ENCODE peak calls at places on chromosomes 7 and 10, in four cellular contexts. S is BJ, Q is cardiac muscle cell, I is GM06990. F is an unnamed sample.

GRCh38 chr7:138898255-138898654 is 82.9 kb downstream of the KIAA1549 start:
- DNase-seq in S (no peak), Q (no peak), I (no peak), F (no peak)

GRCh38 chr7:85471312-85471711 is 284.5 kb upstream of the SEMA3D start:
- DNase-seq in S (no peak), Q (no peak), I (no peak), F (no peak)

GRCh38 chr10:93186631-93187030 is 112.9 kb downstream of the CYP26A1 start:
- DNase-seq in S (peak), Q (no peak), I (no peak), F (no peak)

GRCh38 chr10:107803541-107803940 is 639.0 kb upstream of the SORCS1 start:
- DNase-seq in S (no peak), Q (no peak), I (no peak), F (no peak)

GRCh38 chr7:91064938-91065337 is 199.3 kb upstream of the FZD1 start:
- DNase-seq in S (no peak), Q (no peak), I (no peak), F (no peak)

GRCh38 chr10:120415709-120416330 is 41.2 kb upstream of the PLPP4 start:
- DNase-seq in S (peak), Q (no peak), I (no peak), F (peak)

GRCh38 chr10:119205926-119206602 is 1.3 kb upstream of the GRK5 start:
- DNase-seq in S (no peak), Q (no peak), I (no peak), F (no peak)

GRCh38 chr7:135670179-135670578 is 7.9 kb downstream of the STMP1 start:
- DNase-seq in S (no peak), Q (no peak), I (no peak), F (no peak)

GRCh38 chr7:117827861-117828260 is 45.4 kb downstream of the CTTNBP2 start:
- DNase-seq in S (peak), Q (no peak), I (no peak), F (no peak)

GRCh38 chr7:105906690-105907089 is 30.3 kb upstream of the ATXN7L1 start:
- DNase-seq in S (no peak), Q (no peak), I (no peak), F (no peak)

GRCh38 chr7:1464694-1465093 is 5.4 kb upstream of the MICALL2 start:
- DNase-seq in S (no peak), Q (no peak), I (no peak), F (no peak)

GRCh38 chr7:44073664-44074348 is 8.4 kb upstream of the PGAM2 start:
- DNase-seq in S (no peak), Q (no peak), I (peak), F (no peak)

GRCh38 chr10:30459283-30459682 is 25.3 kb downstream of the MAP3K8 start:
- DNase-seq in S (no peak), Q (no peak), I (no peak), F (no peak)

GRCh38 chr7:8217200-8218068 is 44.5 kb downstream of the ICA1 start:
- DNase-seq in S (peak), Q (peak), I (peak), F (peak)

GRCh38 chr10:44761076-44761475 is 150.1 kb upstream of the TMEM72 start:
- DNase-seq in S (no peak), Q (no peak), I (no peak), F (no peak)

GRCh38 chr10:70634011-70634410 is 31.5 kb upstream of the PRF1 start:
- DNase-seq in S (no peak), Q (no peak), I (no peak), F (no peak)

GRCh38 chr7:108307246-108307982 is 148.8 kb downstream of the NRCAM start:
- DNase-seq in S (no peak), Q (no peak), I (no peak), F (no peak)

GRCh38 chr10:15897282-15897681 is 37.0 kb upstream of the MINDY3 start:
- DNase-seq in S (no peak), Q (no peak), I (no peak), F (no peak)

GRCh38 chr10:97428572-97428981 is 2.6 kb downstream of the PGAM1 start:
- DNase-seq in S (no peak), Q (no peak), I (no peak), F (no peak)

GRCh38 chr7:94115316-94115715 is 111.2 kb upstream of the BET1 start:
- DNase-seq in S (no peak), Q (no peak), I (no peak), F (no peak)

GRCh38 chr7:22864301-22864700 is 41.7 kb upstream of the TOMM7 start:
- DNase-seq in S (no peak), Q (no peak), I (no peak), F (no peak)

GRCh38 chr7:157508477-157508881 is 171.7 kb downstream of the DNAJB6 start:
- DNase-seq in S (no peak), Q (no peak), I (no peak), F (no peak)

GRCh38 chr7:12518920-12519681 is 51.4 kb upstream of the SCIN start:
- DNase-seq in S (no peak), Q (peak), I (no peak), F (no peak)

GRCh38 chr7:10773430-10773829 is 200.2 kb upstream of the PHF14 start:
- DNase-seq in S (no peak), Q (no peak), I (no peak), F (no peak)

GRCh38 chr7:84009051-84009450 is 185.5 kb downstream of the SEMA3A start:
- DNase-seq in S (no peak), Q (no peak), I (no peak), F (no peak)

GRCh38 chr10:28111712-28112111 is 112.8 kb upstream of the ODAD2 start:
- DNase-seq in S (no peak), Q (no peak), I (no peak), F (no peak)

GRCh38 chr10:88442681-88443080 is 140.4 kb downstream of the RNLS start:
- DNase-seq in S (no peak), Q (peak), I (no peak), F (no peak)

GRCh38 chr10:63711361-63711760 is 190.2 kb downstream of the REEP3 start:
- DNase-seq in S (no peak), Q (no peak), I (no peak), F (no peak)

GRCh38 chr10:11986593-11987216 is 55.9 kb downstream of the UPF2 start:
- DNase-seq in S (peak), Q (peak), I (peak), F (peak)

DNA sequence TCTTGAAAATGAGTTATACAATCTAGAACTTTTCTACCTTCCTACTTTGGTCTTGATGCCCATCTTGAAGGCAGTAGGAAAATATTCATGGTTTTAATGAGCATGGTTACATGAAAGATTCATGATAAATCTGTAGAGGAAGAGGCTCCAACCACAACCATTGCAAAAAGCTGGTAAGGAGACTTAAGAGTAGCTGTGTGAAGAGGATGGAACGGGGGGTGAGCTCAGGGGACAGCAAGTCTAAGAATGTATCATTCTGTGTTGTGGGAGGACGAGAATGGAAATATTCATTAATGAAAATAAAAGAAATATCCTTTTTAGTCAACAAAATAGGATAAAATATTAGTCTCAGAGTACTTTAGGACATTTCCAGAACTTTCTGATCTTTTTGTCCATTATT is 81.1 kb downstream of the BMPER start:
- DNase-seq in S (no peak), Q (no peak), I (no peak), F (no peak)
- H3K4me3 ChIP-seq in S (no peak), Q (no peak), I (no peak), F (no peak)

GRCh38 chr10:86346794-86347665 is 19.6 kb downstream of the GRID1 start:
- DNase-seq in S (no peak), Q (no peak), I (no peak), F (no peak)

GRCh38 chr10:86349474-86349873 is 17.1 kb downstream of the GRID1 start:
- DNase-seq in S (no peak), Q (peak), I (no peak), F (no peak)

GRCh38 chr10:86349940-86350630 is 16.5 kb downstream of the GRID1 start:
- DNase-seq in S (no peak), Q (no peak), I (no peak), F (no peak)

GRCh38 chr10:86347856-86348255 is 18.7 kb downstream of the GRID1 start:
- DNase-seq in S (no peak), Q (no peak), I (no peak), F (no peak)

GRCh38 chr10:86348321-86349210 is 18.0 kb downstream of the GRID1 start:
- DNase-seq in S (no peak), Q (peak), I (no peak), F (no peak)
- TF ChIP-seq CTCF in S (peak), Q (peak), I (no peak), F (peak)

GRCh38 chr10:71963756-71964668 is at the start of gene CHST3:
- DNase-seq in S (no peak), Q (peak), I (no peak), F (no peak)
- H3K4me3 ChIP-seq in S (peak), Q (peak), I (no peak), F (peak)

GRCh38 chr10:130044067-130045061 is 66.3 kb downstream of the C10orf143 start:
- DNase-seq in S (no peak), Q (no peak), I (no peak), F (no peak)

GRCh38 chr10:130045801-130046321 is 64.8 kb downstream of the C10orf143 start:
- DNase-seq in S (no peak), Q (no peak), I (no peak), F (no peak)

GRCh38 chr10:130046591-130046990 is 64.0 kb downstream of the C10orf143 start:
- DNase-seq in S (no peak), Q (no peak), I (no peak), F (no peak)

GRCh38 chr10:130043491-130043890 is 67.1 kb downstream of the C10orf143 start:
- DNase-seq in S (no peak), Q (no peak), I (no peak), F (no peak)

GRCh38 chr10:130045091-130045652 is 65.5 kb downstream of the C10orf143 start:
- DNase-seq in S (no peak), Q (peak), I (no peak), F (no peak)
- TF ChIP-seq CTCF in S (peak), Q (peak), I (peak), F (peak)

DNA sequence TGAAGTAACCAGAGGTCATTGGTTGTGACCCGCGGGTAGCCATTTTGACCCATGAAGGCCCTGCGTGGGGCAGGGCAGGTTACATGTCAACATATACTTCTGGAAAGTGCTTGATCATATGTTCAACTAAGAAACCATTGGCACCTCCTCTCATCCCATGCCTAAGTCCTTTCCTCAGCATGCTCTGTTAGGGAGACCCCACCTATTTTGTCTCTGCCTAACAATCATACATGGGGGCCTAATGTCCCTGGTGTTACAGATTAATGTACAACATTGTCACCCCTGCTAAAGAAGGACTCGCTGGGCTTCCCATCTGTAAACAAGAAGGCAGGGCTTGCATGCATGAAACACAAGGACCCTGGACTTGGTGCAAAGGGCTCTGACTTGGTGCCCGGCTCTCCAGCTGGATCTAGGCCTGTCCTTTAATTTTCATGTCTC is 133.7 kb upstream of the TNS3 start:
- DNase-seq in S (no peak), Q (no peak), I (no peak), F (no peak)
- H3K4me3 ChIP-seq in S (no peak), Q (no peak), I (no peak), F (no peak)

GRCh38 chr7:158647475-158647792 is 57.2 kb downstream of the NCAPG2 start:
- DNase-seq in S (no peak), Q (no peak), I (no peak), F (no peak)

GRCh38 chr7:158648168-158648567 is 56.4 kb downstream of the NCAPG2 start:
- DNase-seq in S (no peak), Q (no peak), I (no peak), F (no peak)

GRCh38 chr7:158645842-158646241 is 58.2 kb upstream of the PTPRN2 start:
- DNase-seq in S (no peak), Q (no peak), I (no peak), F (no peak)

GRCh38 chr7:158648787-158649186 is 55.8 kb downstream of the NCAPG2 start:
- DNase-seq in S (no peak), Q (no peak), I (no peak), F (no peak)

GRCh38 chr7:158646766-158647474 is 57.7 kb downstream of the NCAPG2 start:
- DNase-seq in S (no peak), Q (no peak), I (no peak), F (no peak)
- TF ChIP-seq CTCF in S (peak), Q (peak), I (peak), F (peak)

DNA sequence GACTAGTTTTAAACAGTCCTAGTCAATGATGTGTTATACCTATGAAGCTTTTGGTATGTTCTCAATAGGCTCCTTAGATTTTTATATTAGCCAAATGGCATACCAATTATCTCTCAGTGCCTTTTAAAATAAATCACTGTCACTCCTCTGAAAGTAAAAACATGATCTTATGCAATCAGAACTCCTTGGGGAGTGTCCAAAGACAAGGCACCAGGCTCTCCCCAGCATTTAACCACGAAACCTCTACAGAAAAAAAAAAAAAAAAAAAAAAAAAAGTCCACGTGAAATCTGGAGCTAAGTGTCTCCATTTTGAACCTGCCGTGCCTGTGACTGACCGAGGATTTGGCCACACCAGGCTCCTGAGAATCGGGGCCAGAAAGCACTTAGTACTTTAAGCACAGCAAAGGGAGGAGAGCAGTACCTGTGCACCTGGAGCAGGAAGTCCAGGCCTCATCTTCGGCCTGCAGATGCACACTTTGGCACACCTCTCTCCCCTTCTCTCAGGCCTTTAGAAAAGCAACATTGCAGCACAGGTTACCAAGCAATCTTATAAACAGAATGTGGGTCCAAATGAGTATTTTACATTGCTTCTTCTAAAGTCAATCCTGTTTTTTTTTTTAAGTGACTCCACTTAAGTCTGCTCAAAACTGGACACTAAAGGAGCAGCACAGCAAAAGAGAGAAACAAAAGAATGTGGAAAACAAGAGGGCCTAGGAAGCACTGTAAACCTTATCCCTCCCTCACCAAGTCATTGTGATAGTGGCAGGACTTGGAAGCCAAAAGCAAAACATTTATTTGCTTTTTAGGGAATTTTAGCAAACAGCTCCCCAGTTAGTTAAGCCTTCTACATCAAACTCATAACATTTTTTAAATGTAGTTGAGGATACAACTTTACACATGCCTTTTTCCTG is 1.5 kb downstream of the FAM13C start:
- DNase-seq in S (no peak), Q (no peak), I (no peak), F (no peak)
- H3K4me3 ChIP-seq in S (no peak), Q (peak), I (no peak), F (no peak)